ENCODE peak calls at places on chromosomes 13 and 19, in nine cellular contexts. F is mucosa of descending colon, G is mesothelial cell of epicardium, C is fibroblast of pulmonary artery, X is brain microvascular endothelial cell, V is progenitor cell of endocrine pancreas, Q is esophagus squamous epithelium, D is bronchial epithelial cell, B is mammary epithelial cell. K is an unnamed sample.

GRCh38 chr13:28493740-28494536 is 990 bp downstream of the FLT1 start:
- DNase-seq in V (peak; percentile 14), X (no peak), B (no peak), G (no peak), C (no peak), F (peak; percentile 23), Q (no peak), D (no peak), K (no peak)

GRCh38 chr19:55703790-55704215 is 28.8 kb downstream of the EPN1 start:
- DNase-seq in G (no peak), Q (no peak), D (no peak), X (no peak), F (peak; percentile 79), B (no peak), V (no peak), C (peak; percentile 27), K (no peak)

GRCh38 chr13:19185086-19185864 is 3.7 kb upstream of the TUBA3C start:
- DNase-seq in G (no peak), F (no peak), B (no peak), D (no peak), X (no peak), V (no peak), Q (no peak), C (no peak), K (no peak)

GRCh38 chr13:94700536-94700935 is 11.8 kb downstream of the SOX21 start:
- DNase-seq in C (no peak), X (no peak), D (no peak), B (no peak), V (no peak), F (no peak), G (no peak), Q (no peak), K (no peak)

GRCh38 chr19:14432817-14433453 is at the start of gene PKN1:
- DNase-seq in V (peak; percentile 64), X (no peak), C (peak; percentile 28), F (peak; percentile 72), Q (no peak), G (peak; percentile 52), B (no peak), D (no peak), K (peak; percentile 50)

GRCh38 chr19:32874605-32875004 is 5.0 kb upstream of the SLC7A9 start:
- DNase-seq in C (no peak), X (no peak), G (no peak), V (no peak), B (no peak), F (no peak), Q (no peak), D (no peak), K (no peak)

GRCh38 chr13:39859898-39860297 is 204.4 kb downstream of the COG6 start:
- DNase-seq in D (no peak), C (no peak), X (no peak), B (no peak), F (no peak), V (no peak), Q (no peak), G (no peak), K (no peak)

GRCh38 chr19:18697680-18698079 is 14.2 kb downstream of the CRTC1 start:
- DNase-seq in D (no peak), B (no peak), X (no peak), F (peak; percentile 43), C (no peak), V (no peak), G (no peak), Q (no peak), K (no peak)

GRCh38 chr19:13856530-13856929 is 20.4 kb upstream of the NANOS3 start:
- DNase-seq in F (no peak), B (no peak), Q (no peak), V (no peak), G (no peak), X (no peak), C (no peak), D (no peak), K (no peak)

DNA sequence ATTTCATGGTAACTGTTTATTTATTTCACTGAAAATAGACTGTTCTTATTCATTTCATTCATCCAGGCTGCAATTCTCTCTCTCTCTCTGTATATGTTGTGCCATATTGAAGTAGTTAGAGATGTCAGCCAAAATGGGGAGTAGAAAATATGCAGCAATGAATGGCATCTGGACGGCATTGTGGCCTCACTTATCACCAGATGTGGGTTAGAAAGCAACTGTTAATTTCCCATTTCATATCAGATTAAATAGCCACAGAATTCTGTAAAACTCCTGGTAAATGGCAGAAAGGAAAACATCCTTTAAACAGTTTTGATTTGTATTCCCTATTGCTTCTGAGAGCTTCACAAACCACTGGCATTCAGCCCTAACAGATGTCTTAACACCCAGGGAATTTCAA is 1763.4 kb upstream of the MIR17HG start:
- DNase-seq in F (no peak), V (no peak), C (peak; percentile 14), G (no peak), D (no peak), Q (no peak), B (no peak), X (no peak), K (no peak)
- TF ChIP-seq CTCF in F (no peak), V (no peak), C (no peak), G (no peak), D (no peak), Q (no peak), B (no peak), X (no peak), K (no peak)

GRCh38 chr13:113861433-113862030 is 2.3 kb downstream of the GAS6 start:
- DNase-seq in X (no peak), V (no peak), C (no peak), F (no peak), B (peak; percentile 82), Q (no peak), D (peak; percentile 80), G (peak; percentile 36), K (no peak)
- TF ChIP-seq CTCF in X (no peak), V (no peak), C (no peak), F (no peak), B (no peak), Q (no peak), D (peak; percentile 3), G (no peak), K (no peak)

GRCh38 chr13:21034602-21035190 is 26.7 kb downstream of the LATS2 start:
- DNase-seq in X (peak; percentile 41), G (no peak), B (no peak), F (no peak), C (peak; percentile 71), D (no peak), Q (no peak), V (no peak), K (no peak)
- TF ChIP-seq CTCF in X (peak; percentile 71), G (no peak), B (no peak), F (no peak), C (peak; percentile 46), D (no peak), Q (no peak), V (no peak), K (no peak)

DNA sequence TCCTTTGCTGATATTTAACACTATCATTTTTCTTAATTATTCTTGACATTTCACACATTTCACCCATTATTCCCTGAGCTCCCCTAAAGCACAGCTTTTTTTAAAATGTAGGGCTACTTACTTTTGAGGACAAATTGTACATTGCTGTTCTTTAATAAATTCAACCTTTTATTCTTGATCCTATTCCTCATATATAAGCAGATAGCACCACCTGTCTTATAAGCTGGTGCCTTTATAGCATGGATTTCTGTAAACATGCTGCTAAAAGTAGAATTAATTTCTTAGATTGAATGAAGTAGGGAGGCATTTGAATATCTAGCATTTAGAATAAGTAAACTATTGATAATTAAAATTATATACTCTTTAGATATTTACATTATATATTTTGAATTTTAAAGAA is 603.4 kb upstream of the PCDH9 start:
- DNase-seq in F (no peak), D (no peak), X (no peak), V (no peak), Q (no peak), C (no peak), G (no peak), B (no peak), K (no peak)
- TF ChIP-seq CTCF in F (no peak), D (no peak), X (no peak), V (no peak), Q (no peak), C (no peak), G (no peak), B (no peak), K (peak; percentile 51)

K was measured in D721Med.